ENCODE peak calls at places on chromosomes 7 and 10, in eight cellular contexts. F is MV-4-11; B is fibroblast of pulmonary artery; P is NCI-H1092; O is stimulated activated CD8-positive, alpha-beta memory T cell treated with anti-CD3 and anti-CD28 coated beads, Interleukin-4, amount 100 ng/mL, for 4 hours; R is DMS153; C is omental fat pad; M is posterior cingulate gyrus. U is an unnamed sample.

GRCh38 chr10:21481407-21481806 is 44.1 kb downstream of the SKIDA1 start:
- DNase-seq in F (no peak), B (no peak), P (no peak), O (no peak), R (no peak), C (no peak), M (no peak), U (no peak)

GRCh38 chr10:88317099-88317498 is 266.0 kb downstream of the RNLS start:
- DNase-seq in F (no peak), B (no peak), P (no peak), O (no peak), R (no peak), C (no peak), M (no peak), U (no peak)

GRCh38 chr7:101177644-101178043 is 2.4 kb downstream of the NAT16 start:
- DNase-seq in F (no peak), B (peak), P (no peak), O (no peak), R (no peak), C (no peak), M (no peak), U (no peak)

GRCh38 chr10:119761106-119761505 is 35.3 kb downstream of the INPP5F start:
- DNase-seq in F (no peak), B (peak), P (no peak), O (no peak), R (no peak), C (no peak), M (no peak), U (no peak)

GRCh38 chr7:134420509-134421125 is 38.3 kb downstream of the AKR1B1 start:
- DNase-seq in F (peak), B (peak), P (peak), O (no peak), R (peak), C (no peak), M (no peak), U (no peak)

GRCh38 chr10:123134058-123134914 is 1.5 kb upstream of the HMX3 start:
- DNase-seq in F (no peak), B (no peak), P (no peak), O (no peak), R (no peak), C (no peak), M (peak), U (peak)

GRCh38 chr7:10507032-10507431 is 466.6 kb upstream of the PHF14 start:
- DNase-seq in F (no peak), B (no peak), P (no peak), O (no peak), R (no peak), C (no peak), M (no peak), U (no peak)

GRCh38 chr10:7231420-7232414 is 179.1 kb downstream of the SFMBT2 start:
- DNase-seq in F (no peak), B (no peak), P (no peak), O (no peak), R (no peak), C (no peak), M (no peak), U (no peak)

GRCh38 chr10:35614312-35614711 is 9.2 kb downstream of the GJD4 start:
- DNase-seq in F (no peak), B (no peak), P (no peak), O (no peak), R (no peak), C (no peak), M (no peak), U (no peak)

GRCh38 chr10:60524541-60524940 is 134.9 kb upstream of the ANK3 start:
- DNase-seq in F (peak), B (peak), P (no peak), O (no peak), R (no peak), C (no peak), M (no peak), U (no peak)

GRCh38 chr10:110834622-110835219 is 37.0 kb upstream of the PDCD4 start:
- DNase-seq in F (peak), B (peak), P (no peak), O (no peak), R (peak), C (no peak), M (no peak), U (no peak)

GRCh38 chr10:72509206-72509799 is 116.6 kb downstream of the MICU1 start:
- DNase-seq in F (peak), B (no peak), P (no peak), O (no peak), R (no peak), C (no peak), M (no peak), U (no peak)

GRCh38 chr10:86139066-86139657 is 227.4 kb downstream of the GRID1 start:
- DNase-seq in F (peak), B (no peak), P (no peak), O (no peak), R (no peak), C (no peak), M (peak), U (peak)

GRCh38 chr7:79272066-79272669 is 181.3 kb downstream of the MAGI2 start:
- DNase-seq in F (peak), B (peak), P (peak), O (no peak), R (peak), C (no peak), M (no peak), U (no peak)

GRCh38 chr10:46560381-46560780 is 3.9 kb upstream of the GPRIN2 start:
- DNase-seq in F (no peak), B (no peak), P (no peak), O (no peak), R (no peak), C (no peak), M (peak), U (no peak)

GRCh38 chr7:82443044-82443800 is at the start of gene CACNA2D1:
- DNase-seq in F (no peak), B (no peak), P (peak), O (no peak), R (peak), C (no peak), M (peak), U (no peak)